ENCODE peak calls at places on chromosomes 7 and 10, in six cellular contexts. Q is RWPE2, C is AG10803, A is mesenchymal stem cell, H is Right ventricle myocardium inferior, U is lung. M is an unnamed sample.

GRCh38 chr7:111873963-111874693 is 311.8 kb upstream of the IMMP2L start:
- DNase-seq in Q (no peak), U (no peak), C (peak; percentile 23), A (no peak), H (no peak), M (no peak)

GRCh38 chr7:131047651-131048304 is 279.9 kb upstream of the MKLN1 start:
- DNase-seq in C (peak; percentile 54), Q (no peak), U (no peak), H (no peak), A (no peak), M (no peak)

GRCh38 chr7:95601324-95601723 is 5.0 kb upstream of the PDK4 start:
- DNase-seq in C (no peak), Q (no peak), H (no peak), A (no peak), U (no peak), M (no peak)

GRCh38 chr7:16466087-16466472 is 542 bp upstream of the SOSTDC1 start:
- DNase-seq in H (no peak), A (no peak), C (no peak), Q (no peak), U (no peak), M (no peak)

GRCh38 chr10:6174201-6174874 is 28.4 kb upstream of the PFKFB3 start:
- DNase-seq in Q (no peak), U (no peak), C (no peak), H (no peak), A (no peak), M (no peak)

GRCh38 chr10:90818736-90819135 is 39.1 kb downstream of the HTR7 start:
- DNase-seq in C (no peak), H (no peak), Q (no peak), U (no peak), A (no peak), M (no peak)

GRCh38 chr10:74992068-74992467 is 119.4 kb upstream of the SAMD8 start:
- DNase-seq in A (no peak), U (no peak), C (no peak), Q (no peak), H (no peak), M (no peak)

GRCh38 chr10:3398825-3399646 is 226.5 kb upstream of the PITRM1 start:
- DNase-seq in H (no peak), A (no peak), U (no peak), Q (no peak), C (peak; percentile 73), M (no peak)